ENCODE peak calls at places on chromosomes 12 and 14, in eight cellular contexts. One of them, this sample, is unnamed.

GRCh38 chr14:98548071-98548686 is 723.8 kb downstream of the BCL11B start:
- DNase-seq in heart right ventricle: no peak
- DNase-seq in GM23338: no peak
- DNase-seq in mucosa of gallbladder: no peak
- DNase-seq in fibroblast of the conjunctiva: no peak
- DNase-seq in activated T-helper 1 cell treated with anti-CD3 and anti-CD28 coated beads, Interleukin-2, amount 50 U/mL, for 16 hours: no peak
- DNase-seq in activated CD4-positive, alpha-beta memory T cell treated with anti-CD3 and anti-CD28 coated beads, Interleukin-2, amount 10 ng/mL, durations not matched to agents 7 days and 5 days: no peak
- DNase-seq in SJSA1: no peak
- DNase-seq in this sample: no peak

GRCh38 chr12:116459501-116459900 is 99.7 kb upstream of the MAP1LC3B2 start:
- DNase-seq in activated T-helper 1 cell treated with anti-CD3 and anti-CD28 coated beads, Interleukin-2, amount 50 U/mL, for 16 hours: no peak
- DNase-seq in SJSA1: no peak
- DNase-seq in activated CD4-positive, alpha-beta memory T cell treated with anti-CD3 and anti-CD28 coated beads, Interleukin-2, amount 10 ng/mL, durations not matched to agents 7 days and 5 days: no peak
- DNase-seq in fibroblast of the conjunctiva: no peak
- DNase-seq in mucosa of gallbladder: no peak
- DNase-seq in heart right ventricle: no peak
- DNase-seq in GM23338: no peak
- DNase-seq in this sample: no peak

GRCh38 chr14:73943083-73943482 is 6.8 kb downstream of the FAM161B start:
- DNase-seq in fibroblast of the conjunctiva: peak; percentile 52
- DNase-seq in GM23338: no peak
- DNase-seq in activated T-helper 1 cell treated with anti-CD3 and anti-CD28 coated beads, Interleukin-2, amount 50 U/mL, for 16 hours: no peak
- DNase-seq in SJSA1: no peak
- DNase-seq in activated CD4-positive, alpha-beta memory T cell treated with anti-CD3 and anti-CD28 coated beads, Interleukin-2, amount 10 ng/mL, durations not matched to agents 7 days and 5 days: no peak
- DNase-seq in heart right ventricle: no peak
- DNase-seq in mucosa of gallbladder: peak; percentile 55
- DNase-seq in this sample: no peak

GRCh38 chr12:117404203-117404853 is 42.9 kb upstream of the NOS1 start:
- DNase-seq in activated CD4-positive, alpha-beta memory T cell treated with anti-CD3 and anti-CD28 coated beads, Interleukin-2, amount 10 ng/mL, durations not matched to agents 7 days and 5 days: no peak
- DNase-seq in activated T-helper 1 cell treated with anti-CD3 and anti-CD28 coated beads, Interleukin-2, amount 50 U/mL, for 16 hours: no peak
- DNase-seq in fibroblast of the conjunctiva: no peak
- DNase-seq in mucosa of gallbladder: no peak
- DNase-seq in heart right ventricle: no peak
- DNase-seq in GM23338: no peak
- DNase-seq in SJSA1: no peak
- DNase-seq in this sample: no peak

GRCh38 chr12:128783129-128783574 is 40.6 kb downstream of the SLC15A4 start:
- DNase-seq in activated T-helper 1 cell treated with anti-CD3 and anti-CD28 coated beads, Interleukin-2, amount 50 U/mL, for 16 hours: no peak
- DNase-seq in GM23338: no peak
- DNase-seq in mucosa of gallbladder: no peak
- DNase-seq in heart right ventricle: no peak
- DNase-seq in SJSA1: peak; percentile 79
- DNase-seq in activated CD4-positive, alpha-beta memory T cell treated with anti-CD3 and anti-CD28 coated beads, Interleukin-2, amount 10 ng/mL, durations not matched to agents 7 days and 5 days: no peak
- DNase-seq in fibroblast of the conjunctiva: no peak
- DNase-seq in this sample: peak; percentile 6

GRCh38 chr14:75063491-75064204 is at the start of gene ACYP1:
- DNase-seq in activated CD4-positive, alpha-beta memory T cell treated with anti-CD3 and anti-CD28 coated beads, Interleukin-2, amount 10 ng/mL, durations not matched to agents 7 days and 5 days: peak; percentile 93
- DNase-seq in SJSA1: peak; percentile 85
- DNase-seq in fibroblast of the conjunctiva: peak; percentile 79
- DNase-seq in GM23338: peak; percentile 96
- DNase-seq in activated T-helper 1 cell treated with anti-CD3 and anti-CD28 coated beads, Interleukin-2, amount 50 U/mL, for 16 hours: peak; percentile 78
- DNase-seq in mucosa of gallbladder: peak; percentile 94
- DNase-seq in heart right ventricle: peak; percentile 92
- DNase-seq in this sample: peak; percentile 95

GRCh38 chr12:1325666-1326065 is 268.7 kb downstream of the FBXL14 start:
- DNase-seq in SJSA1: no peak
- DNase-seq in GM23338: no peak
- DNase-seq in fibroblast of the conjunctiva: no peak
- DNase-seq in heart right ventricle: no peak
- DNase-seq in activated CD4-positive, alpha-beta memory T cell treated with anti-CD3 and anti-CD28 coated beads, Interleukin-2, amount 10 ng/mL, durations not matched to agents 7 days and 5 days: no peak
- DNase-seq in activated T-helper 1 cell treated with anti-CD3 and anti-CD28 coated beads, Interleukin-2, amount 50 U/mL, for 16 hours: no peak
- DNase-seq in mucosa of gallbladder: no peak
- DNase-seq in this sample: no peak

GRCh38 chr14:105021656-105022275 is 883 bp upstream of the CDCA4 start:
- DNase-seq in activated CD4-positive, alpha-beta memory T cell treated with anti-CD3 and anti-CD28 coated beads, Interleukin-2, amount 10 ng/mL, durations not matched to agents 7 days and 5 days: peak; percentile 42
- DNase-seq in mucosa of gallbladder: peak; percentile 36
- DNase-seq in SJSA1: no peak
- DNase-seq in activated T-helper 1 cell treated with anti-CD3 and anti-CD28 coated beads, Interleukin-2, amount 50 U/mL, for 16 hours: no peak
- DNase-seq in heart right ventricle: no peak
- DNase-seq in fibroblast of the conjunctiva: no peak
- DNase-seq in GM23338: peak; percentile 75
- DNase-seq in this sample: peak; percentile 75

GRCh38 chr14:99479903-99480855 is 480 bp downstream of the SETD3 start:
- DNase-seq in activated CD4-positive, alpha-beta memory T cell treated with anti-CD3 and anti-CD28 coated beads, Interleukin-2, amount 10 ng/mL, durations not matched to agents 7 days and 5 days: peak; percentile 40
- DNase-seq in heart right ventricle: peak; percentile 60
- DNase-seq in GM23338: peak; percentile 68
- DNase-seq in activated T-helper 1 cell treated with anti-CD3 and anti-CD28 coated beads, Interleukin-2, amount 50 U/mL, for 16 hours: peak; percentile 9
- DNase-seq in fibroblast of the conjunctiva: no peak
- DNase-seq in SJSA1: peak; percentile 49
- DNase-seq in mucosa of gallbladder: peak; percentile 49
- DNase-seq in this sample: peak; percentile 61

GRCh38 chr12:94622475-94622874 is 27.9 kb downstream of the TMCC3 start:
- DNase-seq in heart right ventricle: peak; percentile 42
- DNase-seq in fibroblast of the conjunctiva: no peak
- DNase-seq in activated CD4-positive, alpha-beta memory T cell treated with anti-CD3 and anti-CD28 coated beads, Interleukin-2, amount 10 ng/mL, durations not matched to agents 7 days and 5 days: no peak
- DNase-seq in SJSA1: no peak
- DNase-seq in GM23338: no peak
- DNase-seq in mucosa of gallbladder: no peak
- DNase-seq in activated T-helper 1 cell treated with anti-CD3 and anti-CD28 coated beads, Interleukin-2, amount 50 U/mL, for 16 hours: no peak
- DNase-seq in this sample: no peak

GRCh38 chr14:102927878-102928411 is 5.5 kb downstream of the AMN start:
- DNase-seq in activated T-helper 1 cell treated with anti-CD3 and anti-CD28 coated beads, Interleukin-2, amount 50 U/mL, for 16 hours: no peak
- DNase-seq in activated CD4-positive, alpha-beta memory T cell treated with anti-CD3 and anti-CD28 coated beads, Interleukin-2, amount 10 ng/mL, durations not matched to agents 7 days and 5 days: no peak
- DNase-seq in SJSA1: no peak
- DNase-seq in GM23338: peak; percentile 81
- DNase-seq in heart right ventricle: no peak
- DNase-seq in fibroblast of the conjunctiva: no peak
- DNase-seq in mucosa of gallbladder: no peak
- DNase-seq in this sample: no peak

GRCh38 chr12:5260591-5261086 is 171.3 kb upstream of the NTF3 start:
- DNase-seq in activated T-helper 1 cell treated with anti-CD3 and anti-CD28 coated beads, Interleukin-2, amount 50 U/mL, for 16 hours: no peak
- DNase-seq in mucosa of gallbladder: no peak
- DNase-seq in activated CD4-positive, alpha-beta memory T cell treated with anti-CD3 and anti-CD28 coated beads, Interleukin-2, amount 10 ng/mL, durations not matched to agents 7 days and 5 days: no peak
- DNase-seq in SJSA1: no peak
- DNase-seq in GM23338: no peak
- DNase-seq in heart right ventricle: no peak
- DNase-seq in fibroblast of the conjunctiva: no peak
- DNase-seq in this sample: no peak

GRCh38 chr14:103628221-103628683 is 759 bp upstream of the KLC1 start:
- DNase-seq in heart right ventricle: peak; percentile 65
- DNase-seq in fibroblast of the conjunctiva: peak; percentile 52
- DNase-seq in GM23338: peak; percentile 78
- DNase-seq in activated T-helper 1 cell treated with anti-CD3 and anti-CD28 coated beads, Interleukin-2, amount 50 U/mL, for 16 hours: no peak
- DNase-seq in SJSA1: peak; percentile 76
- DNase-seq in mucosa of gallbladder: peak; percentile 51
- DNase-seq in activated CD4-positive, alpha-beta memory T cell treated with anti-CD3 and anti-CD28 coated beads, Interleukin-2, amount 10 ng/mL, durations not matched to agents 7 days and 5 days: no peak
- DNase-seq in this sample: no peak

GRCh38 chr12:116559330-116560080 is at the start of gene MAP1LC3B2:
- DNase-seq in fibroblast of the conjunctiva: peak; percentile 30
- DNase-seq in activated CD4-positive, alpha-beta memory T cell treated with anti-CD3 and anti-CD28 coated beads, Interleukin-2, amount 10 ng/mL, durations not matched to agents 7 days and 5 days: peak; percentile 92
- DNase-seq in SJSA1: peak; percentile 80
- DNase-seq in mucosa of gallbladder: peak; percentile 62
- DNase-seq in heart right ventricle: peak; percentile 51
- DNase-seq in activated T-helper 1 cell treated with anti-CD3 and anti-CD28 coated beads, Interleukin-2, amount 50 U/mL, for 16 hours: peak; percentile 46
- DNase-seq in GM23338: peak; percentile 28
- DNase-seq in this sample: peak; percentile 95

GRCh38 chr14:59688224-59689170 is 111.9 kb upstream of the CCDC175 start:
- DNase-seq in SJSA1: no peak
- DNase-seq in activated CD4-positive, alpha-beta memory T cell treated with anti-CD3 and anti-CD28 coated beads, Interleukin-2, amount 10 ng/mL, durations not matched to agents 7 days and 5 days: peak; percentile 33
- DNase-seq in activated T-helper 1 cell treated with anti-CD3 and anti-CD28 coated beads, Interleukin-2, amount 50 U/mL, for 16 hours: no peak
- DNase-seq in mucosa of gallbladder: peak; percentile 44
- DNase-seq in fibroblast of the conjunctiva: peak; percentile 29
- DNase-seq in GM23338: peak; percentile 82
- DNase-seq in heart right ventricle: peak; percentile 8
- DNase-seq in this sample: peak; percentile 57

GRCh38 chr14:48967419-48967818 is 618.8 kb downstream of the RPS29 start:
- DNase-seq in GM23338: no peak
- DNase-seq in mucosa of gallbladder: no peak
- DNase-seq in activated CD4-positive, alpha-beta memory T cell treated with anti-CD3 and anti-CD28 coated beads, Interleukin-2, amount 10 ng/mL, durations not matched to agents 7 days and 5 days: no peak
- DNase-seq in activated T-helper 1 cell treated with anti-CD3 and anti-CD28 coated beads, Interleukin-2, amount 50 U/mL, for 16 hours: no peak
- DNase-seq in heart right ventricle: no peak
- DNase-seq in fibroblast of the conjunctiva: no peak
- DNase-seq in SJSA1: no peak
- DNase-seq in this sample: no peak

GRCh38 chr14:99314623-99315022 is 42.6 kb upstream of the BCL11B start:
- DNase-seq in SJSA1: no peak
- DNase-seq in heart right ventricle: no peak
- DNase-seq in GM23338: no peak
- DNase-seq in mucosa of gallbladder: no peak
- DNase-seq in activated CD4-positive, alpha-beta memory T cell treated with anti-CD3 and anti-CD28 coated beads, Interleukin-2, amount 10 ng/mL, durations not matched to agents 7 days and 5 days: no peak
- DNase-seq in activated T-helper 1 cell treated with anti-CD3 and anti-CD28 coated beads, Interleukin-2, amount 50 U/mL, for 16 hours: no peak
- DNase-seq in fibroblast of the conjunctiva: no peak
- DNase-seq in this sample: no peak

GRCh38 chr12:121774968-121775474 is 18.5 kb downstream of the RHOF start:
- DNase-seq in activated CD4-positive, alpha-beta memory T cell treated with anti-CD3 and anti-CD28 coated beads, Interleukin-2, amount 10 ng/mL, durations not matched to agents 7 days and 5 days: no peak
- DNase-seq in mucosa of gallbladder: no peak
- DNase-seq in heart right ventricle: no peak
- DNase-seq in SJSA1: no peak
- DNase-seq in GM23338: peak; percentile 87
- DNase-seq in activated T-helper 1 cell treated with anti-CD3 and anti-CD28 coated beads, Interleukin-2, amount 50 U/mL, for 16 hours: no peak
- DNase-seq in fibroblast of the conjunctiva: no peak
- DNase-seq in this sample: no peak

GRCh38 chr14:94394594-94395305 is 6.3 kb upstream of the SERPINA1 start:
- DNase-seq in mucosa of gallbladder: peak; percentile 41
- DNase-seq in SJSA1: no peak
- DNase-seq in heart right ventricle: peak; percentile 27
- DNase-seq in GM23338: no peak
- DNase-seq in fibroblast of the conjunctiva: peak; percentile 68
- DNase-seq in activated CD4-positive, alpha-beta memory T cell treated with anti-CD3 and anti-CD28 coated beads, Interleukin-2, amount 10 ng/mL, durations not matched to agents 7 days and 5 days: no peak
- DNase-seq in activated T-helper 1 cell treated with anti-CD3 and anti-CD28 coated beads, Interleukin-2, amount 50 U/mL, for 16 hours: no peak
- DNase-seq in this sample: no peak

GRCh38 chr12:98533723-98534251 is 18.4 kb downstream of the TMPO start:
- DNase-seq in activated CD4-positive, alpha-beta memory T cell treated with anti-CD3 and anti-CD28 coated beads, Interleukin-2, amount 10 ng/mL, durations not matched to agents 7 days and 5 days: no peak
- DNase-seq in fibroblast of the conjunctiva: peak; percentile 47
- DNase-seq in activated T-helper 1 cell treated with anti-CD3 and anti-CD28 coated beads, Interleukin-2, amount 50 U/mL, for 16 hours: no peak
- DNase-seq in GM23338: no peak
- DNase-seq in SJSA1: no peak
- DNase-seq in heart right ventricle: no peak
- DNase-seq in mucosa of gallbladder: no peak
- DNase-seq in this sample: no peak

GRCh38 chr12:20127401-20127800 is 240.9 kb upstream of the PDE3A start:
- DNase-seq in activated CD4-positive, alpha-beta memory T cell treated with anti-CD3 and anti-CD28 coated beads, Interleukin-2, amount 10 ng/mL, durations not matched to agents 7 days and 5 days: no peak
- DNase-seq in activated T-helper 1 cell treated with anti-CD3 and anti-CD28 coated beads, Interleukin-2, amount 50 U/mL, for 16 hours: no peak
- DNase-seq in fibroblast of the conjunctiva: no peak
- DNase-seq in SJSA1: no peak
- DNase-seq in mucosa of gallbladder: no peak
- DNase-seq in GM23338: no peak
- DNase-seq in heart right ventricle: no peak
- DNase-seq in this sample: no peak

GRCh38 chr12:79557690-79558315 is 133.0 kb downstream of the PAWR start:
- DNase-seq in heart right ventricle: peak; percentile 16
- DNase-seq in activated T-helper 1 cell treated with anti-CD3 and anti-CD28 coated beads, Interleukin-2, amount 50 U/mL, for 16 hours: no peak
- DNase-seq in SJSA1: peak; percentile 47
- DNase-seq in mucosa of gallbladder: no peak
- DNase-seq in fibroblast of the conjunctiva: no peak
- DNase-seq in activated CD4-positive, alpha-beta memory T cell treated with anti-CD3 and anti-CD28 coated beads, Interleukin-2, amount 10 ng/mL, durations not matched to agents 7 days and 5 days: no peak
- DNase-seq in GM23338: no peak
- DNase-seq in this sample: no peak

GRCh38 chr12:110005319-110005973 is 6.2 kb downstream of the ANKRD13A start:
- DNase-seq in heart right ventricle: no peak
- DNase-seq in GM23338: no peak
- DNase-seq in SJSA1: no peak
- DNase-seq in activated CD4-positive, alpha-beta memory T cell treated with anti-CD3 and anti-CD28 coated beads, Interleukin-2, amount 10 ng/mL, durations not matched to agents 7 days and 5 days: peak; percentile 33
- DNase-seq in activated T-helper 1 cell treated with anti-CD3 and anti-CD28 coated beads, Interleukin-2, amount 50 U/mL, for 16 hours: no peak
- DNase-seq in mucosa of gallbladder: no peak
- DNase-seq in fibroblast of the conjunctiva: no peak
- DNase-seq in this sample: no peak

GRCh38 chr12:107356266-107356936 is 263.1 kb upstream of the CRY1 start:
- DNase-seq in mucosa of gallbladder: no peak
- DNase-seq in activated CD4-positive, alpha-beta memory T cell treated with anti-CD3 and anti-CD28 coated beads, Interleukin-2, amount 10 ng/mL, durations not matched to agents 7 days and 5 days: no peak
- DNase-seq in GM23338: no peak
- DNase-seq in SJSA1: peak; percentile 9
- DNase-seq in activated T-helper 1 cell treated with anti-CD3 and anti-CD28 coated beads, Interleukin-2, amount 50 U/mL, for 16 hours: no peak
- DNase-seq in heart right ventricle: no peak
- DNase-seq in fibroblast of the conjunctiva: peak; percentile 14
- DNase-seq in this sample: no peak

GRCh38 chr14:75727124-75727523 is 66.1 kb downstream of the TTLL5 start:
- DNase-seq in activated CD4-positive, alpha-beta memory T cell treated with anti-CD3 and anti-CD28 coated beads, Interleukin-2, amount 10 ng/mL, durations not matched to agents 7 days and 5 days: no peak
- DNase-seq in SJSA1: no peak
- DNase-seq in mucosa of gallbladder: no peak
- DNase-seq in GM23338: no peak
- DNase-seq in activated T-helper 1 cell treated with anti-CD3 and anti-CD28 coated beads, Interleukin-2, amount 50 U/mL, for 16 hours: no peak
- DNase-seq in fibroblast of the conjunctiva: no peak
- DNase-seq in heart right ventricle: no peak
- DNase-seq in this sample: no peak

GRCh38 chr12:114774181-114774580 is 90.2 kb upstream of the TBX3 start:
- DNase-seq in fibroblast of the conjunctiva: no peak
- DNase-seq in mucosa of gallbladder: no peak
- DNase-seq in SJSA1: peak; percentile 80
- DNase-seq in activated T-helper 1 cell treated with anti-CD3 and anti-CD28 coated beads, Interleukin-2, amount 50 U/mL, for 16 hours: no peak
- DNase-seq in heart right ventricle: no peak
- DNase-seq in GM23338: no peak
- DNase-seq in activated CD4-positive, alpha-beta memory T cell treated with anti-CD3 and anti-CD28 coated beads, Interleukin-2, amount 10 ng/mL, durations not matched to agents 7 days and 5 days: no peak
- DNase-seq in this sample: no peak

GRCh38 chr12:68497702-68498101 is 113.0 kb upstream of the RAP1B start:
- DNase-seq in GM23338: no peak
- DNase-seq in fibroblast of the conjunctiva: no peak
- DNase-seq in activated CD4-positive, alpha-beta memory T cell treated with anti-CD3 and anti-CD28 coated beads, Interleukin-2, amount 10 ng/mL, durations not matched to agents 7 days and 5 days: no peak
- DNase-seq in heart right ventricle: no peak
- DNase-seq in activated T-helper 1 cell treated with anti-CD3 and anti-CD28 coated beads, Interleukin-2, amount 50 U/mL, for 16 hours: no peak
- DNase-seq in mucosa of gallbladder: no peak
- DNase-seq in SJSA1: peak; percentile 63
- DNase-seq in this sample: no peak

GRCh38 chr12:536751-537150 is 77.0 kb downstream of the B4GALNT3 start:
- DNase-seq in activated T-helper 1 cell treated with anti-CD3 and anti-CD28 coated beads, Interleukin-2, amount 50 U/mL, for 16 hours: no peak
- DNase-seq in fibroblast of the conjunctiva: no peak
- DNase-seq in GM23338: no peak
- DNase-seq in activated CD4-positive, alpha-beta memory T cell treated with anti-CD3 and anti-CD28 coated beads, Interleukin-2, amount 10 ng/mL, durations not matched to agents 7 days and 5 days: no peak
- DNase-seq in SJSA1: no peak
- DNase-seq in heart right ventricle: no peak
- DNase-seq in mucosa of gallbladder: no peak
- DNase-seq in this sample: no peak

GRCh38 chr12:89891933-89892332 is 183.3 kb upstream of the ATP2B1 start:
- DNase-seq in fibroblast of the conjunctiva: no peak
- DNase-seq in GM23338: no peak
- DNase-seq in SJSA1: no peak
- DNase-seq in mucosa of gallbladder: no peak
- DNase-seq in activated T-helper 1 cell treated with anti-CD3 and anti-CD28 coated beads, Interleukin-2, amount 50 U/mL, for 16 hours: no peak
- DNase-seq in activated CD4-positive, alpha-beta memory T cell treated with anti-CD3 and anti-CD28 coated beads, Interleukin-2, amount 10 ng/mL, durations not matched to agents 7 days and 5 days: no peak
- DNase-seq in heart right ventricle: no peak
- DNase-seq in this sample: no peak

GRCh38 chr14:100609331-100609870 is 22.2 kb upstream of the BEGAIN start:
- DNase-seq in activated T-helper 1 cell treated with anti-CD3 and anti-CD28 coated beads, Interleukin-2, amount 50 U/mL, for 16 hours: no peak
- DNase-seq in activated CD4-positive, alpha-beta memory T cell treated with anti-CD3 and anti-CD28 coated beads, Interleukin-2, amount 10 ng/mL, durations not matched to agents 7 days and 5 days: no peak
- DNase-seq in mucosa of gallbladder: no peak
- DNase-seq in heart right ventricle: no peak
- DNase-seq in fibroblast of the conjunctiva: no peak
- DNase-seq in SJSA1: no peak
- DNase-seq in GM23338: no peak
- DNase-seq in this sample: no peak

GRCh38 chr14:56482306-56482705 is 97.3 kb upstream of the TMEM260 start:
- DNase-seq in activated T-helper 1 cell treated with anti-CD3 and anti-CD28 coated beads, Interleukin-2, amount 50 U/mL, for 16 hours: no peak
- DNase-seq in activated CD4-positive, alpha-beta memory T cell treated with anti-CD3 and anti-CD28 coated beads, Interleukin-2, amount 10 ng/mL, durations not matched to agents 7 days and 5 days: no peak
- DNase-seq in GM23338: peak; percentile 86
- DNase-seq in heart right ventricle: no peak
- DNase-seq in fibroblast of the conjunctiva: no peak
- DNase-seq in SJSA1: peak; percentile 7
- DNase-seq in mucosa of gallbladder: no peak
- DNase-seq in this sample: peak; percentile 46

This sample was measured in DND-41.